ENCODE peak calls at places on chromosomes 7 and 10, in four cellular contexts. H, R, U and Q are unnamed samples.

GRCh38 chr7:35029311-35029710 is 8.0 kb downstream of the DPY19L1 start:
- DNase-seq in H (no peak), U (no peak), R (no peak), Q (no peak)

GRCh38 chr10:68684413-68684812 is 36.6 kb upstream of the CCAR1 start:
- DNase-seq in H (no peak), U (no peak), R (no peak), Q (no peak)

GRCh38 chr10:3398825-3399646 is 226.5 kb upstream of the PITRM1 start:
- DNase-seq in H (peak), U (peak), R (peak), Q (no peak)

GRCh38 chr7:35630573-35630972 is 64.4 kb downstream of the HERPUD2 start:
- DNase-seq in R (no peak), U (no peak), H (no peak), Q (no peak)

GRCh38 chr10:122127943-122128342 is 139.0 kb downstream of the TACC2 start:
- DNase-seq in R (peak), U (no peak), H (no peak), Q (no peak)

GRCh38 chr7:2355079-2356008 is 717 bp downstream of the EIF3B start:
- DNase-seq in H (no peak), U (no peak), R (no peak), Q (no peak)

GRCh38 chr7:1357601-1358271 is 101.5 kb downstream of the MICALL2 start:
- DNase-seq in H (no peak), U (no peak), R (peak), Q (peak)

GRCh38 chr7:27196287-27196739 is 3.6 kb downstream of the HOXA13 start:
- DNase-seq in U (peak), R (peak), H (peak), Q (peak)

GRCh38 chr10:44980309-44981171 is 1.9 kb upstream of the DEPP1 start:
- DNase-seq in U (no peak), R (peak), H (no peak), Q (peak)

GRCh38 chr7:918441-919113 is 35.9 kb downstream of the ADAP1 start:
- DNase-seq in R (peak), H (peak), U (peak), Q (peak)

GRCh38 chr7:69412331-69413146 is 185.7 kb upstream of the AUTS2 start:
- DNase-seq in U (no peak), H (peak), R (peak), Q (peak)

GRCh38 chr7:30668102-30668501 is 14.2 kb downstream of the CRHR2 start:
- DNase-seq in U (no peak), R (no peak), H (no peak), Q (no peak)

GRCh38 chr10:73405556-73405955 is 8.3 kb downstream of the ANXA7 start:
- DNase-seq in R (no peak), U (no peak), H (no peak), Q (no peak)

GRCh38 chr10:121036431-121036830 is 185.3 kb downstream of the WDR11 start:
- DNase-seq in R (no peak), H (no peak), U (no peak), Q (no peak)

GRCh38 chr10:88082806-88083596 is 219.6 kb downstream of the PTEN start:
- DNase-seq in R (no peak), U (no peak), H (no peak), Q (no peak)

GRCh38 chr10:50293508-50294320 is 42.4 kb upstream of the ASAH2 start:
- DNase-seq in U (no peak), R (no peak), H (no peak), Q (no peak)

GRCh38 chr7:146146866-146147265 is 30.3 kb downstream of the CNTNAP2 start:
- DNase-seq in H (no peak), U (no peak), R (no peak), Q (no peak)

DNA sequence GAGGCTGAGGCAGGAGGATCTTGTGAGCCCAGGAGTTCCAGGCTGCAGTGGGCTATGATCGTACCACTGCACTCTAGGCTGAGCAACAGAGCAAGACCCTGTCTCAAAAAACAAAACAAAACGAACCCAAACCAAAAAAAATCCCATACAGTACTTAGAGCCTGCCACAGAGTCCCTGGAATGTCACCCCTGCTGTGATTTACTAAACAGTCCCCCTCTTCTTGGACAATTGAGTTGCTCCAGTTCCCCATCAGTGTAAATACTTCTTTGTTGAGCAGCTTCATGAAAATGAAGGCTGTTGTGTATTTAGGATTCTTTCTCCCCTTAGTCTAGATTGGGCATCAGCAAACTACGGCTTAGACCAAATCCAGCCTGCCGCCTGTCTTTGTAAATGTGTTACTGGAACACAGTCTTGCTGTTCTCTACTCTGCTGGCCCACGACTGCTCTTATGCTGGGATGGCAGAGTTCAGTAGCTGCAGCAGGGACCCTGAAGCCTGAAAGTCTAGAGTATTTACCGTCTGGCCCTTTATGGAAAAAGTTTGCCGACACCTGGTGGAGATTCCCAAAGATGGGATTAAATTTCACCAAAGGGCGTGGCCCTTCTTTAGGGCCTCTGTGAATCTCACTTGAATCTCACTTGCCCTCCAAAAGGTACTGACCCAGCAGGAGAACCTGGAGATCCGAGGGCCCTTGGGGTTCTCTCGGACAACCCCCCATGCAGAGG is 57.8 kb downstream of the PALD1 start:
- DNase-seq in U (no peak), H (no peak), R (no peak), Q (no peak)
- TF ChIP-seq CTCF in U (no peak), H (no peak), R (no peak), Q (no peak)

GRCh38 chr7:65731129-65731528 is 141.7 kb upstream of the VKORC1L1 start:
- DNase-seq in U (no peak), H (no peak), R (no peak), Q (no peak)

DNA sequence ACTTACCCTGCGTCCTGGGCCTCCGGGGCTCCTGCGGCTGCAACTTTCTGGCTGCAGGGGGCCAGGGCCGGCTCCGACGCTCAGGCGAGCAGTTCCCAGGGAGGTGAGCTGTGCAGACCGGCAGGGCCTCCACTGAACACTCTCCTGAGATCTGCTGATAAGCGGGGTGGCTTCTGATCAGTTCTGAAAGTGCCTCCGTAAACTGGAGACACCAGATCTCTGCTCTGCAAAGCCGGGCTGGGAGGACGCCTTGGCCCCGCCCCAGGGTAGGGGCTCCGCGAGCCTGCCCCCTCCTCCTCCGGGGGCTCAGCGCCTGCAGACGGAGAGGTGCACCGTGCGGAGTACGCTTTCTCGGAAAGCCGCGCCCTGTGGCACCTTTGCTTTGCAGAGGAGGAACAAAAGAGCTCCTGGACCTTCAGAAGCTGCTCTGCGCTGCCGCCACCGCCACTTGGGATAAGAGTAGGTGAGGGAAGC is 141.3 kb upstream of the VKORC1L1 start:
- DNase-seq in R (no peak), U (no peak), H (no peak), Q (no peak)
- TF ChIP-seq CTCF in R (peak), U (no peak), H (no peak), Q (no peak)

DNA sequence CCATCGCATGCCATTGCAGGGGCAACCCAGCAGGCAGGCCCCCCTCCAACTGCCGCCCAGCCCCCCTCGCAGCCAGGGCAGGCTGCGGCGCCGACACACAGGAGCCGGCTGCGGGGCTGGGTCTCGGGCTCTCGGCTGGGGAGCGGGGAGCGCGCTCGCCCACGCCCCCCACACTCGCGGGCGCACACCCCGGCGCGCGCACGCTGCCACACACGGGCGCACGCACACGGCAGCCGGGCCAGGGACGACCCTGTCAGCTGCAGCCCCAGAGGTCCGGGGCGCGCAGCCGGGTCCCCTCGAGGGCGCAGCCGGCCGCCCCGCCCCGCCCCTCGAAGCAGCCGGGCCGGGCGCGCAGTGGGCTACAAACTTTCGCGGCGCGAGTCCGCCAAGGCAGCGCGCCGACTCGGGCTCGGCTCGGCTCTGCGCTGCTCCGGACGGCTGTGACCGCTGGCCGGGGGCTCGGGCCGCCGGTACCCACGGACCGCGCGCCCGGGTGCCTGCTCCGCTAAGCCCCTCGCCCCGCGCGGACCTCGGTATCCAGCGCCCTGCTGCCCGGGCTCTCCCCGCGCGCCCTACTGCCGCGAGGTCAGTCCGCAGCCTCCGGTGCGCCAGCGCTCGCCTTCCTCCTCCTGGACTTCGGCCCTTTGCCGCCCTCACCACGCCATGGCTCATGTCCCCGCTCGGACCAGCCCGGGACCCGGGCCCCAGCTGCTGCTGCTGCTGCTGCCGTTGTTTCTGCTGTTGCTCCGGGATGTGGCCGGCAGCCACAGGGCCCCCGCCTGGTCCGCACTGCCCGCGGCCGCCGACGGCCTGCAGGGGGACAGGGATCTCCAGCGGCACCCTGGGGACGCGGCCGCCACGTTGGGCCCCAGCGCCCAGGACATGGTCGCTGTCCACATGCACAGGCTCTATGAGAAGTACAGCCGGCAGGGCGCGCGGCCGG is at the start of gene GDF10:
- DNase-seq in U (no peak), R (no peak), H (no peak), Q (peak)
- TF ChIP-seq CTCF in U (peak), R (no peak), H (no peak), Q (no peak)

GRCh38 chr7:21261627-21262564 is 166.0 kb upstream of the SP4 start:
- DNase-seq in R (no peak), U (no peak), H (peak), Q (no peak)

GRCh38 chr7:21253740-21254687 is 173.9 kb upstream of the SP4 start:
- DNase-seq in U (no peak), R (no peak), H (peak), Q (no peak)

GRCh38 chr7:21260939-21261338 is 166.9 kb upstream of the SP4 start:
- DNase-seq in R (no peak), H (no peak), U (no peak), Q (no peak)

GRCh38 chr7:21251166-21251806 is 176.6 kb upstream of the SP4 start:
- DNase-seq in U (no peak), R (no peak), H (no peak), Q (no peak)

DNA sequence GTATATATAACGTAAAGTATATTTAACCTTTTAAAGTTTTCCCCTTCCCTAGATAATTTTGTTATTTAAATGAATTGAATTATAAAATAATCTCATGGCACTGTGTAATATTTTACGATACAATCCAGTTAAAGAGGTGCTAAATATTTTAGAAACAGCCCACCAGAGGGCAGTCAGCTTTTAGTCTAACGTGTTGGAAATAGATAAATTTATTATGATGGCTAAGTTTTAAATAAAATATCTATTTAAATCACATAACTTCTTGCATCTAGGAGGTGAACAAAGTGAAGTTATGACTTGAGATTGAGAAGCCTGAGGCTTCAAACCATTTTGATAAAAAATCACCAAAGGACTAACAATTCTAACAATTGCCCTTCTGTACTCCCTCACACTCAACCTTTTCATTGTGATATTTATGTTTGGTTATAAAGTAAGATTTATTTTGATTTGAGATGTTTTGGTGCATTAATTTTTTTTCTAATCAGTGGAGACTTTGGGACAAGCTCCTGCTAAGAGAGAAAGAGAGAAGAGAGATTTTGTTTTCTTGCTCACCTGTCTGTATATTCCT is 171.5 kb upstream of the SP4 start:
- DNase-seq in R (no peak), H (no peak), U (no peak), Q (no peak)
- TF ChIP-seq CTCF in R (peak), H (peak), U (peak), Q (no peak)

DNA sequence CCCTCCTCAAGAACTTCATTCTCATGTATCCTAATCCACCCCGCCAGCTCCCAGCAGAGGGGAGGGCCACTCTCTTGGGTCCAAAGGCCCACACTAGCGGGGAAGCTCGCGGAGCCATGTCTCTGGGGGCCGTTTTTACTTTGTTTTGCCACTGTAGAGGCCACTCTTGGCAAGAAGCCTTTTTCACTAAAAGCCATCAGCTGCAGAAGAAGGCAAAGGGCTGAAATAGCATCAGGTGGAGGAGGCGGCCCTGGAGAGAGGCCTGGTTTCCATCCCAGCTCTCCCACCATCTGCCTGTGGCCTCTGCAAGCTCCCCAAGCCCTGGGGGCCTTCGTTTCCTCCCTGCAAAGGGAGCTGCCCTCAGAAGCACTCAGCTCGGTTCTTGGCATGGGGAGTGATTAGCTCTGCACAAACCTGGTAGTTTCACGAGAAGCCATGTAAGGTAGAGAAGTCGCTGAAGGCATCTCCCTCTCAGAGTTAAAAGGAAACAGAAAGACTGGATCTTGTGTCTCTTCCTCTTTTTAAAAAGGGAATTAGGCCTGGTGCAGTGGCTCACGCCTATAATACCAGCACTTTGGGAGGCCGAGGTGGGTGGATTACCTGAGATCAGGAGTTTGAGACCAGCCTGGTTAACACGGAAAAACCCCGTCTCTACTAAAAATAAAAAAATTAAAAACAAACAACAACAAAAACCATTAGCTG is 70.2 kb downstream of the PARP12 start:
- DNase-seq in U (no peak), R (no peak), H (no peak), Q (no peak)
- TF ChIP-seq CTCF in U (no peak), R (no peak), H (no peak), Q (no peak)

GRCh38 chr10:26311383-26311940 is 94.9 kb downstream of the GAD2 start:
- DNase-seq in U (no peak), H (no peak), R (no peak), Q (no peak)
- TF ChIP-seq CTCF in U (no peak), H (no peak), R (no peak), Q (no peak)

GRCh38 chr7:101990811-101991418 is 173.5 kb downstream of the CUX1 start:
- DNase-seq in R (no peak), H (no peak), U (no peak), Q (no peak)
- TF ChIP-seq CTCF in R (no peak), H (no peak), U (no peak), Q (no peak)

GRCh38 chr7:158973440-158973839 is 117.1 kb downstream of the DYNC2I1 start:
- DNase-seq in R (peak), U (no peak), H (peak), Q (no peak)
- TF ChIP-seq CTCF in R (peak), U (no peak), H (no peak), Q (no peak)

GRCh38 chr10:794382-794956 is 105.0 kb upstream of the DIP2C start:
- DNase-seq in U (peak), H (no peak), R (no peak), Q (peak)
- TF ChIP-seq CTCF in U (no peak), H (no peak), R (peak), Q (no peak)

GRCh38 chr7:32761451-32762320 is 129.9 kb downstream of the KBTBD2 start:
- DNase-seq in R (no peak), H (no peak), U (no peak), Q (no peak)
- TF ChIP-seq CTCF in R (no peak), H (no peak), U (no peak), Q (no peak)